ENCODE peak calls at places on chromosomes 11 and 22, in eight cellular contexts. S, A, Z, K, Q, Y, X and M are unnamed samples.

GRCh38 chr11:123145220-123145619 is 49.8 kb downstream of the CLMP start:
- DNase-seq in S (no peak), A (no peak), Z (no peak), K (no peak), Q (no peak), Y (no peak), X (no peak), M (no peak)

GRCh38 chr11:18720811-18721575 is 5.0 kb downstream of the IGSF22 start:
- DNase-seq in S (peak; percentile 72), A (peak; percentile 87), Z (peak; percentile 85), K (peak; percentile 85), Q (no peak), Y (peak; percentile 89), X (no peak), M (peak; percentile 60)

GRCh38 chr22:49807780-49808708 is 19.6 kb downstream of the BRD1 start:
- DNase-seq in S (peak; percentile 72), A (no peak), Z (no peak), K (peak; percentile 42), Q (no peak), Y (no peak), X (no peak), M (no peak)

GRCh38 chr11:45159781-45160365 is 13.4 kb downstream of the PRDM11 start:
- DNase-seq in S (no peak), A (peak; percentile 52), Z (no peak), K (no peak), Q (no peak), Y (no peak), X (no peak), M (no peak)

GRCh38 chr22:43858156-43858895 is 4.0 kb downstream of the SULT4A1 start:
- DNase-seq in S (no peak), A (no peak), Z (no peak), K (no peak), Q (no peak), Y (no peak), X (no peak), M (no peak)

GRCh38 chr11:126405374-126405773 is 49.9 kb downstream of the ST3GAL4 start:
- DNase-seq in S (no peak), A (no peak), Z (no peak), K (no peak), Q (no peak), Y (no peak), X (no peak), M (no peak)

GRCh38 chr11:97349201-97349600 is 959.4 kb downstream of the JRKL start:
- DNase-seq in S (no peak), A (no peak), Z (no peak), K (no peak), Q (no peak), Y (no peak), X (no peak), M (no peak)

GRCh38 chr11:13859986-13860385 is 102.5 kb upstream of the SPON1 start:
- DNase-seq in S (peak; percentile 35), A (no peak), Z (no peak), K (no peak), Q (no peak), Y (no peak), X (no peak), M (no peak)

GRCh38 chr11:122632178-122632824 is 23.2 kb upstream of the UBASH3B start:
- DNase-seq in S (no peak), A (no peak), Z (no peak), K (no peak), Q (no peak), Y (no peak), X (no peak), M (no peak)

GRCh38 chr11:83249972-83250593 is 36.1 kb downstream of the CCDC90B start:
- DNase-seq in S (peak; percentile 23), A (no peak), Z (peak; percentile 32), K (no peak), Q (no peak), Y (no peak), X (peak; percentile 10), M (no peak)

GRCh38 chr22:38761202-38762162 is 5.7 kb upstream of the SUN2 start:
- DNase-seq in S (no peak), A (no peak), Z (no peak), K (peak; percentile 58), Q (no peak), Y (no peak), X (no peak), M (no peak)

GRCh38 chr11:101706541-101706940 is 122.7 kb upstream of the TRPC6 start:
- DNase-seq in S (no peak), A (no peak), Z (no peak), K (no peak), Q (no peak), Y (no peak), X (no peak), M (no peak)

GRCh38 chr11:79066456-79067354 is 374.1 kb downstream of the TENM4 start:
- DNase-seq in S (no peak), A (no peak), Z (no peak), K (no peak), Q (no peak), Y (no peak), X (no peak), M (no peak)

GRCh38 chr11:9691865-9692264 is 28.0 kb downstream of the SWAP70 start:
- DNase-seq in S (no peak), A (no peak), Z (no peak), K (no peak), Q (no peak), Y (no peak), X (no peak), M (no peak)